ENCODE peak calls at places on chromosomes 6 and 20, in six cellular contexts. One of them, this sample, is unnamed.

GRCh38 chr6:136153976-136154375 is 96.1 kb downstream of the MTFR2 start:
- DNase-seq in SHP77 treated with DMSO at 0.1 percent for 48 hours: no peak
- DNase-seq in activated T-helper 9 cell treated with anti-CD3 and anti-CD28 coated beads, Interleukin-2, amount 50 U/mL, for 16 hours: no peak
- DNase-seq in H54: no peak
- DNase-seq in activated CD4-positive, alpha-beta T cell treated with anti-CD3 and anti-CD28 coated beads for 36 hours: no peak
- DNase-seq in D341Med: no peak
- DNase-seq in this sample: no peak

GRCh38 chr6:134253681-134254080 is 64.2 kb downstream of the SGK1 start:
- DNase-seq in SHP77 treated with DMSO at 0.1 percent for 48 hours: no peak
- DNase-seq in activated T-helper 9 cell treated with anti-CD3 and anti-CD28 coated beads, Interleukin-2, amount 50 U/mL, for 16 hours: no peak
- DNase-seq in H54: no peak
- DNase-seq in activated CD4-positive, alpha-beta T cell treated with anti-CD3 and anti-CD28 coated beads for 36 hours: no peak
- DNase-seq in D341Med: no peak
- DNase-seq in this sample: no peak

GRCh38 chr6:141026504-141026903 is 1106.2 kb upstream of the GJE1 start:
- DNase-seq in SHP77 treated with DMSO at 0.1 percent for 48 hours: no peak
- DNase-seq in activated T-helper 9 cell treated with anti-CD3 and anti-CD28 coated beads, Interleukin-2, amount 50 U/mL, for 16 hours: no peak
- DNase-seq in H54: no peak
- DNase-seq in activated CD4-positive, alpha-beta T cell treated with anti-CD3 and anti-CD28 coated beads for 36 hours: no peak
- DNase-seq in D341Med: no peak
- DNase-seq in this sample: no peak

GRCh38 chr20:32524871-32525501 is 60.1 kb downstream of the NOL4L start:
- DNase-seq in SHP77 treated with DMSO at 0.1 percent for 48 hours: peak; percentile 10
- DNase-seq in activated T-helper 9 cell treated with anti-CD3 and anti-CD28 coated beads, Interleukin-2, amount 50 U/mL, for 16 hours: no peak
- DNase-seq in H54: no peak
- DNase-seq in activated CD4-positive, alpha-beta T cell treated with anti-CD3 and anti-CD28 coated beads for 36 hours: no peak
- DNase-seq in D341Med: no peak
- DNase-seq in this sample: no peak

GRCh38 chr20:7195704-7196103 is 428.2 kb downstream of the BMP2 start:
- DNase-seq in SHP77 treated with DMSO at 0.1 percent for 48 hours: no peak
- DNase-seq in activated T-helper 9 cell treated with anti-CD3 and anti-CD28 coated beads, Interleukin-2, amount 50 U/mL, for 16 hours: no peak
- DNase-seq in H54: no peak
- DNase-seq in activated CD4-positive, alpha-beta T cell treated with anti-CD3 and anti-CD28 coated beads for 36 hours: no peak
- DNase-seq in D341Med: no peak
- DNase-seq in this sample: no peak

GRCh38 chr20:36407196-36407733 is 101.1 kb downstream of the DLGAP4 start:
- DNase-seq in SHP77 treated with DMSO at 0.1 percent for 48 hours: no peak
- DNase-seq in activated T-helper 9 cell treated with anti-CD3 and anti-CD28 coated beads, Interleukin-2, amount 50 U/mL, for 16 hours: no peak
- DNase-seq in H54: peak; percentile 35
- DNase-seq in activated CD4-positive, alpha-beta T cell treated with anti-CD3 and anti-CD28 coated beads for 36 hours: no peak
- DNase-seq in D341Med: no peak
- DNase-seq in this sample: no peak

GRCh38 chr6:150403458-150404245 is 34.8 kb downstream of the IYD start:
- DNase-seq in SHP77 treated with DMSO at 0.1 percent for 48 hours: no peak
- DNase-seq in activated T-helper 9 cell treated with anti-CD3 and anti-CD28 coated beads, Interleukin-2, amount 50 U/mL, for 16 hours: no peak
- DNase-seq in H54: no peak
- DNase-seq in activated CD4-positive, alpha-beta T cell treated with anti-CD3 and anti-CD28 coated beads for 36 hours: no peak
- DNase-seq in D341Med: no peak
- DNase-seq in this sample: no peak

GRCh38 chr20:8940311-8940710 is 128.6 kb upstream of the PLCB4 start:
- DNase-seq in SHP77 treated with DMSO at 0.1 percent for 48 hours: no peak
- DNase-seq in activated T-helper 9 cell treated with anti-CD3 and anti-CD28 coated beads, Interleukin-2, amount 50 U/mL, for 16 hours: no peak
- DNase-seq in H54: no peak
- DNase-seq in activated CD4-positive, alpha-beta T cell treated with anti-CD3 and anti-CD28 coated beads for 36 hours: no peak
- DNase-seq in D341Med: no peak
- DNase-seq in this sample: no peak

GRCh38 chr6:27288136-27289044 is 23.7 kb downstream of the POM121L2 start:
- DNase-seq in SHP77 treated with DMSO at 0.1 percent for 48 hours: no peak
- DNase-seq in activated T-helper 9 cell treated with anti-CD3 and anti-CD28 coated beads, Interleukin-2, amount 50 U/mL, for 16 hours: no peak
- DNase-seq in H54: no peak
- DNase-seq in activated CD4-positive, alpha-beta T cell treated with anti-CD3 and anti-CD28 coated beads for 36 hours: no peak
- DNase-seq in D341Med: peak; percentile 50
- DNase-seq in this sample: no peak

GRCh38 chr6:11645016-11645415 is 107.5 kb downstream of the TMEM170B start:
- DNase-seq in SHP77 treated with DMSO at 0.1 percent for 48 hours: no peak
- DNase-seq in activated T-helper 9 cell treated with anti-CD3 and anti-CD28 coated beads, Interleukin-2, amount 50 U/mL, for 16 hours: no peak
- DNase-seq in H54: no peak
- DNase-seq in activated CD4-positive, alpha-beta T cell treated with anti-CD3 and anti-CD28 coated beads for 36 hours: no peak
- DNase-seq in D341Med: no peak
- DNase-seq in this sample: no peak

GRCh38 chr6:42338573-42339218 is 113.0 kb downstream of the TRERF1 start:
- DNase-seq in SHP77 treated with DMSO at 0.1 percent for 48 hours: no peak
- DNase-seq in activated T-helper 9 cell treated with anti-CD3 and anti-CD28 coated beads, Interleukin-2, amount 50 U/mL, for 16 hours: no peak
- DNase-seq in H54: peak; percentile 80
- DNase-seq in activated CD4-positive, alpha-beta T cell treated with anti-CD3 and anti-CD28 coated beads for 36 hours: peak; percentile 42
- DNase-seq in D341Med: no peak
- DNase-seq in this sample: peak; percentile 86

GRCh38 chr6:150600302-150601017 is 775 bp downstream of the PLEKHG1 start:
- DNase-seq in SHP77 treated with DMSO at 0.1 percent for 48 hours: no peak
- DNase-seq in activated T-helper 9 cell treated with anti-CD3 and anti-CD28 coated beads, Interleukin-2, amount 50 U/mL, for 16 hours: peak; percentile 63
- DNase-seq in H54: peak; percentile 46
- DNase-seq in activated CD4-positive, alpha-beta T cell treated with anti-CD3 and anti-CD28 coated beads for 36 hours: peak; percentile 90
- DNase-seq in D341Med: peak; percentile 80
- DNase-seq in this sample: peak; percentile 49

GRCh38 chr6:122754191-122754731 is 25.3 kb upstream of the FABP7 start:
- DNase-seq in SHP77 treated with DMSO at 0.1 percent for 48 hours: peak; percentile 49
- DNase-seq in activated T-helper 9 cell treated with anti-CD3 and anti-CD28 coated beads, Interleukin-2, amount 50 U/mL, for 16 hours: no peak
- DNase-seq in H54: no peak
- DNase-seq in activated CD4-positive, alpha-beta T cell treated with anti-CD3 and anti-CD28 coated beads for 36 hours: no peak
- DNase-seq in D341Med: no peak
- DNase-seq in this sample: no peak

This sample was measured in SW 1271.